ENCODE peak calls at places on chromosomes 12 and 14, in five cellular contexts. H is NCI-H1105 treated with DMSO at 0.1 percent for 48 hours, R is erythroblast, K is T-helper 2 cell, D is EH. M is an unnamed sample.

GRCh38 chr14:66850258-66850897 is 338.9 kb upstream of the GARIN2 start:
- DNase-seq in H (no peak), R (no peak), D (no peak), K (no peak), M (no peak)

GRCh38 chr12:46921048-46921753 is 95.4 kb upstream of the SLC38A4 start:
- DNase-seq in R (no peak), H (no peak), D (peak), K (no peak), M (no peak)

GRCh38 chr14:89861630-89862029 is 92.9 kb downstream of the EFCAB11 start:
- DNase-seq in K (no peak), R (no peak), H (no peak), D (no peak), M (no peak)

GRCh38 chr14:22614240-22614799 is 16.2 kb downstream of the ABHD4 start:
- DNase-seq in R (no peak), D (peak), K (no peak), H (no peak), M (no peak)

GRCh38 chr14:104291123-104292000 is 153.0 kb downstream of the KIF26A start:
- DNase-seq in R (no peak), H (no peak), D (no peak), K (no peak), M (no peak)

GRCh38 chr12:74033531-74033930 is 504.1 kb upstream of the ATXN7L3B start:
- DNase-seq in R (no peak), D (no peak), H (no peak), K (no peak), M (no peak)

GRCh38 chr12:95731519-95731958 is 59.0 kb downstream of the NTN4 start:
- DNase-seq in H (no peak), D (no peak), K (no peak), R (no peak), M (no peak)

GRCh38 chr12:49582840-49583239 is 14.9 kb upstream of the MCRS1 start:
- DNase-seq in R (no peak), D (peak), H (no peak), K (no peak), M (no peak)

GRCh38 chr12:12922191-12922616 is 29.8 kb downstream of the GPRC5D start:
- DNase-seq in D (peak), K (no peak), H (no peak), R (no peak), M (no peak)

GRCh38 chr14:69094481-69094880 is 58.4 kb downstream of the DCAF5 start:
- DNase-seq in D (peak), R (no peak), K (no peak), H (no peak), M (no peak)

GRCh38 chr14:50798048-50798421 is 32.9 kb downstream of the NIN start:
- DNase-seq in H (no peak), D (no peak), R (no peak), K (no peak), M (no peak)

GRCh38 chr12:40474630-40475029 is 217.6 kb upstream of the CNTN1 start:
- DNase-seq in K (no peak), R (no peak), D (no peak), H (peak), M (no peak)

GRCh38 chr14:36661506-36662257 is at the start of gene PAX9:
- DNase-seq in R (peak), H (peak), D (peak), K (peak), M (no peak)

GRCh38 chr14:81579115-81579514 is 45.5 kb upstream of the SEL1L start:
- DNase-seq in K (no peak), D (no peak), R (no peak), H (no peak), M (no peak)

GRCh38 chr12:115481141-115481540 is 796.4 kb downstream of the MED13L start:
- DNase-seq in K (no peak), R (no peak), H (no peak), D (no peak), M (no peak)

GRCh38 chr14:91755560-91755959 is 23.7 kb upstream of the CATSPERB start:
- DNase-seq in R (no peak), K (no peak), H (no peak), D (peak), M (no peak)

GRCh38 chr14:59870277-59871165 is at the start of gene RTN1:
- DNase-seq in D (peak), R (no peak), H (peak), K (peak), M (no peak)

GRCh38 chr14:95453713-95453980 is 62.8 kb downstream of the SYNE3 start:
- DNase-seq in D (no peak), H (no peak), R (no peak), K (no peak), M (no peak)

GRCh38 chr14:52325126-52325525 is 11.0 kb downstream of the PTGER2 start:
- DNase-seq in R (no peak), D (no peak), H (no peak), K (peak), M (peak)

GRCh38 chr12:85564786-85565185 is 271.4 kb downstream of the RASSF9 start:
- DNase-seq in R (no peak), K (no peak), D (no peak), H (no peak), M (no peak)

GRCh38 chr12:109888179-109889020 is 8.1 kb upstream of the GLTP start:
- DNase-seq in D (peak), R (peak), K (peak), H (no peak), M (no peak)

GRCh38 chr14:56794088-56794556 is 16.2 kb downstream of the OTX2 start:
- DNase-seq in D (no peak), H (no peak), K (no peak), R (no peak), M (no peak)

GRCh38 chr12:75848533-75848932 is 183.0 kb downstream of the PHLDA1 start:
- DNase-seq in R (no peak), D (no peak), H (no peak), K (no peak), M (no peak)

GRCh38 chr12:25819713-25820112 is 138.8 kb upstream of the RASSF8 start:
- DNase-seq in R (no peak), K (no peak), D (no peak), H (peak), M (no peak)

GRCh38 chr12:68264864-68265256 is 11.5 kb upstream of the IL22 start:
- DNase-seq in R (no peak), D (peak), K (no peak), H (no peak), M (no peak)

GRCh38 chr12:93519859-93520258 is 52.5 kb downstream of the MRPL42 start:
- DNase-seq in D (no peak), K (no peak), R (no peak), H (no peak), M (no peak)

GRCh38 chr14:24262821-24263733 is at the start of gene TGM1:
- DNase-seq in R (peak), D (peak), K (no peak), H (no peak), M (no peak)

GRCh38 chr14:85991156-85991555 is 461.2 kb downstream of the FLRT2 start:
- DNase-seq in H (no peak), R (peak), K (no peak), D (no peak), M (no peak)

GRCh38 chr12:49767333-49767732 is 26.0 kb downstream of the TMBIM6 start:
- DNase-seq in D (no peak), R (peak), H (no peak), K (no peak), M (no peak)

GRCh38 chr12:58919271-58920101 is 818 bp downstream of the LRIG3 start:
- DNase-seq in R (peak), K (peak), D (peak), H (no peak), M (no peak)

GRCh38 chr14:68248481-68249255 is 429.1 kb downstream of the RAD51B start:
- DNase-seq in D (peak), R (peak), H (peak), K (peak), M (no peak)

GRCh38 chr14:55240526-55241178 is 30.6 kb upstream of the FBXO34 start:
- DNase-seq in H (no peak), D (peak), K (no peak), R (no peak), M (no peak)

GRCh38 chr14:71130491-71131179 is 223.4 kb downstream of the PCNX1 start:
- DNase-seq in H (no peak), D (peak), R (peak), K (peak), M (no peak)

GRCh38 chr14:30440986-30441385 is 118.0 kb upstream of the G2E3 start:
- DNase-seq in K (no peak), H (no peak), R (no peak), D (peak), M (no peak)

GRCh38 chr12:86234309-86234708 is 21.9 kb downstream of the MGAT4C start:
- DNase-seq in R (no peak), K (no peak), H (no peak), D (no peak), M (no peak)

GRCh38 chr14:22781606-22782000 is 15.1 kb downstream of the OXA1L start:
- DNase-seq in D (peak), K (no peak), R (no peak), H (no peak), M (no peak)

GRCh38 chr14:79638647-79639266 is 572.5 kb downstream of the DIO2 start:
- DNase-seq in K (no peak), D (no peak), H (no peak), R (no peak), M (no peak)

GRCh38 chr12:40261937-40262336 is 37.1 kb downstream of the LRRK2 start:
- DNase-seq in R (no peak), H (no peak), K (no peak), D (no peak), M (no peak)

GRCh38 chr14:24145700-24146621 is at the start of gene PSME2:
- DNase-seq in H (peak), K (peak), D (peak), R (no peak), M (no peak)

GRCh38 chr12:13135336-13136178 is 32.1 kb upstream of the GSG1 start:
- DNase-seq in H (no peak), K (no peak), D (peak), R (no peak), M (no peak)